ENCODE peak calls at places on chromosomes 6 and 20, in seven cellular contexts. U, D, S, F, V, N and Y are unnamed samples.

GRCh38 chr20:40739841-40740240 is 50.8 kb upstream of the MAFB start:
- DNase-seq in U (no peak), D (no peak), S (no peak), F (no peak), V (no peak), N (no peak), Y (no peak)

GRCh38 chr6:163324928-163325784 is 89.4 kb upstream of the QKI start:
- DNase-seq in U (no peak), D (peak), S (peak), F (peak), V (peak), N (peak), Y (peak)

GRCh38 chr6:83199173-83199864 is 6.2 kb downstream of the RWDD2A start:
- DNase-seq in U (no peak), D (no peak), S (no peak), F (no peak), V (no peak), N (no peak), Y (no peak)

GRCh38 chr6:83199865-83200230 is 6.7 kb downstream of the RWDD2A start:
- DNase-seq in U (no peak), D (no peak), S (peak), F (no peak), V (no peak), N (peak), Y (no peak)

GRCh38 chr6:165889636-165890403 is 226.8 kb upstream of the PDE10A start:
- DNase-seq in U (peak), D (no peak), S (peak), F (peak), V (peak), N (peak), Y (no peak)

GRCh38 chr20:3115190-3116107 is 30.9 kb upstream of the AVP start:
- DNase-seq in U (no peak), D (no peak), S (peak), F (peak), V (peak), N (peak), Y (no peak)

GRCh38 chr20:8903655-8904605 is 165.0 kb upstream of the PLCB4 start:
- DNase-seq in U (no peak), D (no peak), S (no peak), F (no peak), V (no peak), N (no peak), Y (no peak)

GRCh38 chr6:99348823-99349619 is 453 bp downstream of the FAXC start:
- DNase-seq in U (peak), D (peak), S (no peak), F (no peak), V (no peak), N (peak), Y (no peak)

GRCh38 chr6:12957321-12958051 is 240.9 kb downstream of the PHACTR1 start:
- DNase-seq in U (no peak), D (peak), S (peak), F (peak), V (no peak), N (peak), Y (peak)

GRCh38 chr20:62675156-62675871 is 33.0 kb downstream of the SLCO4A1 start:
- DNase-seq in U (no peak), D (no peak), S (peak), F (peak), V (no peak), N (no peak), Y (no peak)

GRCh38 chr6:132275253-132275970 is 125.9 kb downstream of the MOXD1 start:
- DNase-seq in U (no peak), D (no peak), S (no peak), F (no peak), V (no peak), N (no peak), Y (no peak)

GRCh38 chr20:4788314-4788713 is 66.6 kb downstream of the PRND start:
- DNase-seq in U (no peak), D (no peak), S (no peak), F (peak), V (no peak), N (no peak), Y (no peak)

GRCh38 chr20:4067600-4068261 is 52.4 kb upstream of the RNF24 start:
- DNase-seq in U (no peak), D (no peak), S (no peak), F (peak), V (no peak), N (peak), Y (no peak)

GRCh38 chr6:14283600-14284235 is 166.1 kb downstream of the CD83 start:
- DNase-seq in U (peak), D (no peak), S (no peak), F (peak), V (no peak), N (no peak), Y (no peak)

GRCh38 chr20:48283470-48284110 is 498.3 kb upstream of the SULF2 start:
- DNase-seq in U (no peak), D (peak), S (peak), F (no peak), V (peak), N (peak), Y (peak)

GRCh38 chr6:6712979-6713514 is 124.5 kb downstream of the LY86 start:
- DNase-seq in U (no peak), D (no peak), S (peak), F (peak), V (no peak), N (no peak), Y (no peak)

GRCh38 chr6:75143186-75143585 is 62.7 kb downstream of the COL12A1 start:
- DNase-seq in U (no peak), D (no peak), S (no peak), F (no peak), V (no peak), N (peak), Y (no peak)

GRCh38 chr6:135743476-135743875 is 108.0 kb upstream of the PDE7B start:
- DNase-seq in U (no peak), D (no peak), S (no peak), F (no peak), V (no peak), N (no peak), Y (no peak)

GRCh38 chr6:127515794-127516675 is 3.1 kb downstream of the MTCL3 start:
- DNase-seq in U (no peak), D (peak), S (peak), F (peak), V (no peak), N (peak), Y (no peak)

GRCh38 chr6:108117427-108118358 is 43.2 kb upstream of the OSTM1 start:
- DNase-seq in U (peak), D (no peak), S (peak), F (peak), V (no peak), N (peak), Y (no peak)

GRCh38 chr6:2738373-2738979 is 12.2 kb downstream of the MYLK4 start:
- DNase-seq in U (no peak), D (peak), S (peak), F (peak), V (peak), N (peak), Y (no peak)

GRCh38 chr6:7615611-7616383 is 25.8 kb downstream of the SNRNP48 start:
- DNase-seq in U (no peak), D (peak), S (peak), F (peak), V (peak), N (peak), Y (peak)

GRCh38 chr20:20000223-20000968 is 16.8 kb upstream of the NAA20 start:
- DNase-seq in U (no peak), D (no peak), S (no peak), F (peak), V (no peak), N (no peak), Y (no peak)

GRCh38 chr20:46688151-46689081 is 828 bp downstream of the TP53RK start:
- DNase-seq in U (no peak), D (peak), S (no peak), F (peak), V (no peak), N (peak), Y (peak)

GRCh38 chr6:164962805-164963204 is 346.6 kb downstream of the C6orf118 start:
- DNase-seq in U (no peak), D (no peak), S (no peak), F (no peak), V (no peak), N (no peak), Y (no peak)

GRCh38 chr6:125558451-125558850 is 191.0 kb upstream of the HEY2 start:
- DNase-seq in U (no peak), D (no peak), S (no peak), F (no peak), V (no peak), N (no peak), Y (no peak)
- H3K4me3 ChIP-seq in U (no peak), D (no peak), S (no peak), F (no peak), V (no peak), N (no peak), Y (no peak)

GRCh38 chr6:70112686-70113570 is 190.0 kb downstream of the COL9A1 start:
- DNase-seq in U (no peak), D (no peak), S (peak), F (no peak), V (no peak), N (no peak), Y (no peak)

GRCh38 chr6:70111737-70112136 is 191.1 kb downstream of the COL9A1 start:
- DNase-seq in U (no peak), D (no peak), S (no peak), F (no peak), V (no peak), N (no peak), Y (no peak)

GRCh38 chr6:70110128-70111022 is 192.5 kb downstream of the COL9A1 start:
- DNase-seq in U (no peak), D (no peak), S (no peak), F (no peak), V (no peak), N (peak), Y (no peak)

GRCh38 chr6:70103798-70104197 is 199.1 kb downstream of the COL9A1 start:
- DNase-seq in U (no peak), D (no peak), S (no peak), F (peak), V (no peak), N (no peak), Y (no peak)

DNA sequence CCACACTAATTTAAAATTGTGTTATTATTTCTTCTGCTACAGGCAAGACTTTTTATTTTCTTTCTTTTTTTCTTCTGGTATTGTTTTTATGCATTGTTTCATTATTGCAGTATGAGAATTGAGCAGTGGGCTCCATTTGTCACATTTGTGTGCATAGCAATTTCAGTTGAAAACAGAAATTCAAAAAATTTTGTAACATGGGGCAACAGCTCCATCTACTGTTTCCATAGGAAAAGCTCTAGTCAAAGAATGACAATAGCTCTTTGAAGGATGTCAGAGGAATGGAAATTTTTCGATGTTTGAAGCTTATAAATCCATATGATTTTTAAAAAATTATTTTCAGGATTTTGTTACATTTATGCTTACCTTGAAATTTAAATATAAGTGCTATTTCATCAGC is 194.7 kb downstream of the COL9A1 start:
- DNase-seq in U (no peak), D (no peak), S (no peak), F (peak), V (peak), N (peak), Y (no peak)
- TF ChIP-seq CTCF in U (peak), D (peak), S (peak), F (peak), V (peak), N (peak), Y (no peak)

DNA sequence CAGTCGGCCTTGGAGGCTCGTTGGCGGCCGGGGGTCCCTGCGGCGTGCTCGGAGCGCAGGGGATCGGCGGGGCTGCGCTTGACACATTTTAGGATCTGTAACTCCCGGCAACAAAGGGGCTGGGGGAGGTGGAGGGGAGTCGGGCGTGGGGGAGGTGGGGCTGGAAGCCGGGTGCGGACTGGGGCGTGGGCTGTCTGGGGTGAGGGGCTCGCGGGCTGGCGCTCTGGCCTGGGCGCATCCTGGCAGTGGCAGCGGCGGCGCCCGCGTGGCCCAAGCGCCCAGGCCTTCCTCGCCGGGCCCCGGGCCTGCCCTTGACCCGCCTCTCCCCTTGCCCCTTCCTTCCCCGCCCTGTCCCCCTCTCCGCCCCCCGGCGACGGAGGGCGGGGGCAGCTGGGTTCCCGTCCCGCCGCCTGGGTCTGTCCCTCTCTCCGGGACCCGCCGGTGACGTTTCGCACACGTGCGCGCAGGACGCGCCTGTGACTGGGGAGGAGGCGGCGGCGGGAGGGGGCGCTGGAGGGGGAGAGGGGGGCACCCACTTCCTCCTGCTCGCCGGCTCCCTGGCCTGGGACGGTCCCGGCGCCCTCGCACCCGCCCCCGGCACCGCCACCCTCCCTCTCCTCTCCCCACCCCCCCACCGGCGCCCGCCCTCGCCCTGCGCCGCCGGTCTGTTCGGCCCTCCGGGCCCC is 1.5 kb downstream of the E2F3 start:
- DNase-seq in U (peak), D (peak), S (peak), F (peak), V (peak), N (peak), Y (peak)
- TF ChIP-seq POLR2A in U (peak), D (peak), S (peak), F (peak), V (peak), N (no peak), Y (no peak)

GRCh38 chr6:159858259-159858658 is 32.5 kb upstream of the MAS1 start:
- DNase-seq in U (peak), D (no peak), S (no peak), F (no peak), V (no peak), N (no peak), Y (no peak)
- H3K4me3 ChIP-seq in U (no peak), D (no peak), S (no peak), F (no peak), V (no peak), N (no peak), Y (no peak)

GRCh38 chr20:35618032-35618371 is 2.4 kb downstream of the SPAG4 start:
- DNase-seq in U (no peak), D (no peak), S (no peak), F (no peak), V (no peak), N (no peak), Y (no peak)
- TF ChIP-seq CTCF in U (no peak), D (no peak), S (no peak), F (no peak), V (no peak), N (no peak), Y (no peak)